ENCODE peak calls at places on chromosomes 5 and 9, in six cellular contexts. I is body of pancreas, V is posterior vena cava, H is T-helper 1 cell, B is right lobe of liver, Q is coronary artery. L is an unnamed sample.

GRCh38 chr9:113593682-113594281 is 130.3 kb downstream of the RGS3 start:
- DNase-seq in B (peak; percentile 92), I (peak; percentile 87), H (no peak), Q (peak; percentile 99), V (peak; percentile 97), L (peak; percentile 83)

GRCh38 chr5:57684299-57684702 is 201.7 kb upstream of the ACTBL2 start:
- DNase-seq in B (peak; percentile 31), I (no peak), H (no peak), V (no peak), Q (no peak), L (no peak)

GRCh38 chr5:168163966-168164365 is 127.5 kb upstream of the WWC1 start:
- DNase-seq in B (no peak), H (no peak), Q (no peak), I (peak; percentile 62), V (no peak), L (no peak)

GRCh38 chr5:74916831-74917710 is 50.9 kb upstream of the FAM169A start:
- DNase-seq in I (no peak), V (no peak), B (no peak), Q (no peak), H (no peak), L (no peak)

GRCh38 chr9:93207326-93207814 is 23.4 kb downstream of the WNK2 start:
- DNase-seq in V (peak; percentile 91), H (no peak), B (no peak), Q (no peak), I (no peak), L (peak; percentile 40)

GRCh38 chr5:178624626-178625546 is 2.0 kb downstream of the CLK4 start:
- DNase-seq in I (no peak), Q (no peak), H (no peak), B (no peak), V (no peak), L (no peak)

GRCh38 chr9:68574150-68574549 is 33.5 kb upstream of the TMEM252 start:
- DNase-seq in Q (no peak), H (no peak), V (no peak), B (no peak), I (no peak), L (no peak)

GRCh38 chr9:99356512-99356971 is 134.5 kb downstream of the SEC61B start:
- DNase-seq in I (no peak), H (no peak), Q (no peak), V (no peak), B (peak; percentile 89), L (peak; percentile 84)

L was measured in lower lobe of right lung.